ENCODE peak calls at places on chromosomes 4 and X, in six cellular contexts. One of them, this sample, is unnamed.

GRCh38 chr4:174023641-174024040 is 259.8 kb downstream of the FBXO8 start:
- DNase-seq in MCF 10A: peak; percentile 9
- DNase-seq in bronchial epithelial cell: peak; percentile 5
- DNase-seq in epithelial cell of esophagus: no peak
- DNase-seq in suprapubic skin: no peak
- DNase-seq in GM12878: no peak
- DNase-seq in this sample: no peak

GRCh38 chr4:180280076-180280475 is 1963.1 kb upstream of the TENM3 start:
- DNase-seq in MCF 10A: no peak
- DNase-seq in bronchial epithelial cell: no peak
- DNase-seq in epithelial cell of esophagus: no peak
- DNase-seq in suprapubic skin: no peak
- DNase-seq in GM12878: peak; percentile 31
- DNase-seq in this sample: no peak

GRCh38 chrX:115690554-115691216 is 129.7 kb downstream of the PLS3 start:
- DNase-seq in MCF 10A: peak; percentile 81
- DNase-seq in bronchial epithelial cell: peak; percentile 70
- DNase-seq in epithelial cell of esophagus: peak; percentile 72
- DNase-seq in suprapubic skin: peak; percentile 69
- DNase-seq in GM12878: peak; percentile 23
- DNase-seq in this sample: no peak

GRCh38 chrX:49644991-49645637 is 46.3 kb downstream of the GAGE1 start:
- DNase-seq in MCF 10A: no peak
- DNase-seq in bronchial epithelial cell: no peak
- DNase-seq in epithelial cell of esophagus: no peak
- DNase-seq in suprapubic skin: no peak
- DNase-seq in GM12878: no peak
- DNase-seq in this sample: no peak

GRCh38 chr4:36385951-36386561 is 104.6 kb downstream of the DTHD1 start:
- DNase-seq in MCF 10A: no peak
- DNase-seq in bronchial epithelial cell: no peak
- DNase-seq in epithelial cell of esophagus: no peak
- DNase-seq in suprapubic skin: no peak
- DNase-seq in GM12878: peak; percentile 63
- DNase-seq in this sample: peak; percentile 52

GRCh38 chr4:185504098-185505047 is 30.9 kb downstream of the PDLIM3 start:
- DNase-seq in MCF 10A: no peak
- DNase-seq in bronchial epithelial cell: no peak
- DNase-seq in epithelial cell of esophagus: no peak
- DNase-seq in suprapubic skin: no peak
- DNase-seq in GM12878: no peak
- DNase-seq in this sample: no peak

GRCh38 chr4:104015680-104016079 is 295.9 kb upstream of the TACR3 start:
- DNase-seq in MCF 10A: peak; percentile 38
- DNase-seq in bronchial epithelial cell: peak; percentile 26
- DNase-seq in epithelial cell of esophagus: peak; percentile 43
- DNase-seq in suprapubic skin: no peak
- DNase-seq in GM12878: no peak
- DNase-seq in this sample: no peak

GRCh38 chr4:72987741-72988729 is 81.5 kb downstream of the COX18 start:
- DNase-seq in MCF 10A: no peak
- DNase-seq in bronchial epithelial cell: no peak
- DNase-seq in epithelial cell of esophagus: no peak
- DNase-seq in suprapubic skin: no peak
- DNase-seq in GM12878: no peak
- DNase-seq in this sample: no peak

GRCh38 chr4:81039351-81040174 is 9.1 kb downstream of the BMP3 start:
- DNase-seq in MCF 10A: peak; percentile 39
- DNase-seq in bronchial epithelial cell: peak; percentile 40
- DNase-seq in epithelial cell of esophagus: peak; percentile 51
- DNase-seq in suprapubic skin: no peak
- DNase-seq in GM12878: no peak
- DNase-seq in this sample: no peak

GRCh38 chr4:176277162-176277904 is 8.3 kb upstream of the ASB5 start:
- DNase-seq in MCF 10A: peak; percentile 69
- DNase-seq in bronchial epithelial cell: peak; percentile 47
- DNase-seq in epithelial cell of esophagus: peak; percentile 70
- DNase-seq in suprapubic skin: no peak
- DNase-seq in GM12878: no peak
- DNase-seq in this sample: no peak

GRCh38 chr4:148116264-148116663 is 325.9 kb downstream of the NR3C2 start:
- DNase-seq in MCF 10A: peak; percentile 65
- DNase-seq in bronchial epithelial cell: no peak
- DNase-seq in epithelial cell of esophagus: no peak
- DNase-seq in suprapubic skin: no peak
- DNase-seq in GM12878: no peak
- DNase-seq in this sample: no peak

GRCh38 chrX:16807976-16808542 is 21.8 kb downstream of the TXLNG start:
- DNase-seq in MCF 10A: peak; percentile 76
- DNase-seq in bronchial epithelial cell: peak; percentile 62
- DNase-seq in epithelial cell of esophagus: peak; percentile 52
- DNase-seq in suprapubic skin: no peak
- DNase-seq in GM12878: no peak
- DNase-seq in this sample: no peak

GRCh38 chr4:116923389-116923788 is 162.0 kb downstream of the TRAM1L1 start:
- DNase-seq in MCF 10A: no peak
- DNase-seq in bronchial epithelial cell: no peak
- DNase-seq in epithelial cell of esophagus: no peak
- DNase-seq in suprapubic skin: no peak
- DNase-seq in GM12878: no peak
- DNase-seq in this sample: no peak

GRCh38 chr4:105970371-105970770 is 75.1 kb downstream of the NPNT start:
- DNase-seq in MCF 10A: no peak
- DNase-seq in bronchial epithelial cell: no peak
- DNase-seq in epithelial cell of esophagus: no peak
- DNase-seq in suprapubic skin: no peak
- DNase-seq in GM12878: no peak
- DNase-seq in this sample: no peak

GRCh38 chr4:71441186-71442169 is 102.7 kb downstream of the SLC4A4 start:
- DNase-seq in MCF 10A: peak; percentile 41
- DNase-seq in bronchial epithelial cell: peak; percentile 80
- DNase-seq in epithelial cell of esophagus: peak; percentile 64
- DNase-seq in suprapubic skin: no peak
- DNase-seq in GM12878: no peak
- DNase-seq in this sample: no peak

GRCh38 chrX:24498181-24498580 is 33.1 kb downstream of the PDK3 start:
- DNase-seq in MCF 10A: peak; percentile 26
- DNase-seq in bronchial epithelial cell: no peak
- DNase-seq in epithelial cell of esophagus: peak; percentile 21
- DNase-seq in suprapubic skin: no peak
- DNase-seq in GM12878: no peak
- DNase-seq in this sample: no peak

GRCh38 chrX:22424141-22424915 is 151.6 kb downstream of the CBLL2 start:
- DNase-seq in MCF 10A: peak; percentile 6
- DNase-seq in bronchial epithelial cell: peak; percentile 80
- DNase-seq in epithelial cell of esophagus: peak; percentile 75
- DNase-seq in suprapubic skin: no peak
- DNase-seq in GM12878: no peak
- DNase-seq in this sample: no peak

GRCh38 chr4:124427095-124427767 is 285.3 kb downstream of the ANKRD50 start:
- DNase-seq in MCF 10A: peak; percentile 42
- DNase-seq in bronchial epithelial cell: peak; percentile 64
- DNase-seq in epithelial cell of esophagus: peak; percentile 34
- DNase-seq in suprapubic skin: no peak
- DNase-seq in GM12878: no peak
- DNase-seq in this sample: no peak

GRCh38 chrX:50093627-50094026 is 107.2 kb downstream of the AKAP4 start:
- DNase-seq in MCF 10A: no peak
- DNase-seq in bronchial epithelial cell: no peak
- DNase-seq in epithelial cell of esophagus: no peak
- DNase-seq in suprapubic skin: no peak
- DNase-seq in GM12878: no peak
- DNase-seq in this sample: no peak

GRCh38 chr4:137980641-137981040 is 261.5 kb downstream of the SLC7A11 start:
- DNase-seq in MCF 10A: no peak
- DNase-seq in bronchial epithelial cell: peak; percentile 9
- DNase-seq in epithelial cell of esophagus: no peak
- DNase-seq in suprapubic skin: no peak
- DNase-seq in GM12878: no peak
- DNase-seq in this sample: no peak

GRCh38 chrX:45778621-45779020 is 577.9 kb upstream of the DIPK2B start:
- DNase-seq in MCF 10A: no peak
- DNase-seq in bronchial epithelial cell: no peak
- DNase-seq in epithelial cell of esophagus: peak; percentile 42
- DNase-seq in suprapubic skin: no peak
- DNase-seq in GM12878: no peak
- DNase-seq in this sample: no peak

GRCh38 chr4:81304871-81305270 is 89.8 kb upstream of the PRKG2 start:
- DNase-seq in MCF 10A: no peak
- DNase-seq in bronchial epithelial cell: no peak
- DNase-seq in epithelial cell of esophagus: no peak
- DNase-seq in suprapubic skin: no peak
- DNase-seq in GM12878: no peak
- DNase-seq in this sample: no peak

GRCh38 chr4:79597266-79597665 is 189.2 kb upstream of the GK2 start:
- DNase-seq in MCF 10A: peak; percentile 58
- DNase-seq in bronchial epithelial cell: peak; percentile 95
- DNase-seq in epithelial cell of esophagus: peak; percentile 79
- DNase-seq in suprapubic skin: no peak
- DNase-seq in GM12878: no peak
- DNase-seq in this sample: no peak

GRCh38 chrX:120736989-120737388 is 107.1 kb upstream of the C1GALT1C1 start:
- DNase-seq in MCF 10A: peak; percentile 49
- DNase-seq in bronchial epithelial cell: peak; percentile 83
- DNase-seq in epithelial cell of esophagus: peak; percentile 58
- DNase-seq in suprapubic skin: no peak
- DNase-seq in GM12878: no peak
- DNase-seq in this sample: no peak

GRCh38 chr4:111943796-111944203 is 201.5 kb upstream of the FAM241A start:
- DNase-seq in MCF 10A: peak; percentile 68
- DNase-seq in bronchial epithelial cell: peak; percentile 69
- DNase-seq in epithelial cell of esophagus: peak; percentile 78
- DNase-seq in suprapubic skin: no peak
- DNase-seq in GM12878: no peak
- DNase-seq in this sample: no peak
- TF ChIP-seq CTCF in MCF 10A: peak; percentile 47
- TF ChIP-seq CTCF in bronchial epithelial cell: peak; percentile 82
- TF ChIP-seq CTCF in epithelial cell of esophagus: peak; percentile 91
- TF ChIP-seq CTCF in suprapubic skin: no peak
- TF ChIP-seq CTCF in GM12878: peak; percentile 83
- TF ChIP-seq CTCF in this sample: peak; percentile 49

GRCh38 chrX:117610806-117611205 is 505.8 kb downstream of the KLHL13 start:
- DNase-seq in MCF 10A: no peak
- DNase-seq in bronchial epithelial cell: no peak
- DNase-seq in epithelial cell of esophagus: no peak
- DNase-seq in suprapubic skin: no peak
- DNase-seq in GM12878: no peak
- DNase-seq in this sample: no peak

GRCh38 chrX:117610049-117610448 is 506.6 kb downstream of the KLHL13 start:
- DNase-seq in MCF 10A: no peak
- DNase-seq in bronchial epithelial cell: no peak
- DNase-seq in epithelial cell of esophagus: no peak
- DNase-seq in suprapubic skin: no peak
- DNase-seq in GM12878: no peak
- DNase-seq in this sample: no peak

DNA sequence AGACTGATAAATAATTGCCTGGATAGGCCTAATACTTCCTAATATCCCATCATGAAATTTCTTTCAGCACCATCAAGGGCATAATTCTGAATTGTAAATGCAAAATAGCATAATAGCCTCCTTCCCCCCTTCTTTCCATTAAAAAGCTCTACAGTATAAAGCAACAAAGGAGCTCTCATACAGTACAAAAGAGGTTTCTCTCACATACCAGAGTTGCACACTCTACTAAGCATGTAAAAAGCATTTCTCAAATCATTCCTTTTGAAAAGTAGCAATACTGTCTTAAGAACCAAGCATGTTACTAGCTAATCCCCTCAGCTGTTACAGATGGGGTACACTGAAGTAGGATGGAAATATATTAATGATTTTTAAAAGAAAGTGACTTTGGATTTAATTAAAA is 509.0 kb downstream of the KLHL13 start:
- DNase-seq in MCF 10A: no peak
- DNase-seq in bronchial epithelial cell: no peak
- DNase-seq in epithelial cell of esophagus: no peak
- DNase-seq in suprapubic skin: no peak
- DNase-seq in GM12878: no peak
- DNase-seq in this sample: no peak
- TF ChIP-seq CTCF in MCF 10A: no peak
- TF ChIP-seq CTCF in bronchial epithelial cell: no peak
- TF ChIP-seq CTCF in epithelial cell of esophagus: no peak
- TF ChIP-seq CTCF in suprapubic skin: no peak
- TF ChIP-seq CTCF in GM12878: no peak
- TF ChIP-seq CTCF in this sample: no peak

DNA sequence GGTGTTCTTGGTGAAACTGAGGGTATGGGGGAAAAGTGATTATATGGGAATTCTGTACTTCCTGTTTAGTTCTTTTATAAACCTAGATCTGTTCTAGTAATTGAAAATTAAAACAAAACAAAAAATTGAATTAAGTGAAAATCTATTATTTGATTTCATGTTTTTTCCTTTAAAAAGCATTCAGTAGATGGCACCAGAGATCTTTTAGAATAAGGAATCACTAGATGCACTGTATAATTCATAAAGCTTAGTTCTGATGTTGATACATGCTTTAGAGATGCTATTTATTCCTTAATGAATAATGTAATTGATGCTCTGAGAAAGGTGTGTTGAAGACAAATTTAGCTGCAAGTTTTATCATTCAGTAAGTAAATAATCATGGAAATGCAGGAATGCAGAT is 87.3 kb downstream of the LCORL start:
- DNase-seq in MCF 10A: no peak
- DNase-seq in bronchial epithelial cell: peak; percentile 7
- DNase-seq in epithelial cell of esophagus: no peak
- DNase-seq in suprapubic skin: no peak
- DNase-seq in GM12878: no peak
- DNase-seq in this sample: no peak
- TF ChIP-seq CTCF in MCF 10A: no peak
- TF ChIP-seq CTCF in bronchial epithelial cell: no peak
- TF ChIP-seq CTCF in epithelial cell of esophagus: no peak
- TF ChIP-seq CTCF in suprapubic skin: no peak
- TF ChIP-seq CTCF in GM12878: no peak
- TF ChIP-seq CTCF in this sample: no peak

GRCh38 chr4:139779653-139780052 is 114.0 kb downstream of the MGST2 start:
- DNase-seq in MCF 10A: no peak
- DNase-seq in bronchial epithelial cell: no peak
- DNase-seq in epithelial cell of esophagus: no peak
- DNase-seq in suprapubic skin: no peak
- DNase-seq in GM12878: no peak
- DNase-seq in this sample: no peak
- TF ChIP-seq CTCF in MCF 10A: no peak
- TF ChIP-seq CTCF in bronchial epithelial cell: no peak
- TF ChIP-seq CTCF in epithelial cell of esophagus: no peak
- TF ChIP-seq CTCF in suprapubic skin: no peak
- TF ChIP-seq CTCF in GM12878: no peak
- TF ChIP-seq CTCF in this sample: no peak

GRCh38 chr4:1031956-1032795 is 20.8 kb downstream of the FGFRL1 start:
- DNase-seq in MCF 10A: no peak
- DNase-seq in bronchial epithelial cell: no peak
- DNase-seq in epithelial cell of esophagus: peak; percentile 30
- DNase-seq in suprapubic skin: no peak
- DNase-seq in GM12878: no peak
- DNase-seq in this sample: no peak
- TF ChIP-seq CTCF in MCF 10A: no peak
- TF ChIP-seq CTCF in bronchial epithelial cell: peak; percentile 54
- TF ChIP-seq CTCF in epithelial cell of esophagus: peak; percentile 37
- TF ChIP-seq CTCF in suprapubic skin: no peak
- TF ChIP-seq CTCF in GM12878: peak; percentile 17
- TF ChIP-seq CTCF in this sample: no peak